ENCODE peak calls at places on chromosomes 13 and 19, in ten cellular contexts. K, H, O, U, M, T, V, I, X and Z are unnamed samples.
A peak's percentile ranks its signal among the peaks of the same experiment; 100 is the strongest.

GRCh38 chr19:8569066-8569761 is 8.0 kb downstream of the MYO1F start:
- DNase-seq in K (peak; percentile 83), H (peak; percentile 94), O (no peak), U (peak; percentile 88), M (no peak), T (peak; percentile 61), V (no peak), I (no peak), X (no peak), Z (peak; percentile 99)

GRCh38 chr13:29761160-29761559 is 89.3 kb downstream of the UBL3 start:
- DNase-seq in K (no peak), H (no peak), O (no peak), U (no peak), M (no peak), T (no peak), V (no peak), I (no peak), X (no peak), Z (no peak)

GRCh38 chr19:49890349-49891311 is 6.1 kb downstream of the IL4I1 start:
- DNase-seq in K (no peak), H (no peak), O (no peak), U (no peak), M (no peak), T (peak; percentile 46), V (peak; percentile 59), I (no peak), X (peak; percentile 54), Z (no peak)

GRCh38 chr13:109684836-109685602 is 101.4 kb downstream of the IRS2 start:
- DNase-seq in K (no peak), H (no peak), O (no peak), U (peak; percentile 33), M (no peak), T (no peak), V (no peak), I (no peak), X (no peak), Z (no peak)

GRCh38 chr13:114017028-114017630 is 43.3 kb upstream of the C13orf46 start:
- DNase-seq in K (no peak), H (no peak), O (no peak), U (peak; percentile 28), M (no peak), T (no peak), V (no peak), I (no peak), X (no peak), Z (no peak)

GRCh38 chr19:32202244-32202643 is 143.2 kb upstream of the ZNF507 start:
- DNase-seq in K (no peak), H (no peak), O (no peak), U (no peak), M (no peak), T (no peak), V (no peak), I (no peak), X (no peak), Z (no peak)

GRCh38 chr19:35908010-35908441 is at the start of gene TYROBP:
- DNase-seq in K (no peak), H (no peak), O (no peak), U (no peak), M (no peak), T (no peak), V (no peak), I (no peak), X (no peak), Z (no peak)

GRCh38 chr13:106649495-106649894 is 81.6 kb upstream of the ARGLU1 start:
- DNase-seq in K (no peak), H (no peak), O (no peak), U (peak; percentile 31), M (no peak), T (no peak), V (no peak), I (no peak), X (no peak), Z (no peak)

GRCh38 chr13:79435549-79435948 is 29.5 kb upstream of the RBM26 start:
- DNase-seq in K (no peak), H (no peak), O (no peak), U (peak; percentile 22), M (no peak), T (no peak), V (no peak), I (no peak), X (no peak), Z (no peak)

GRCh38 chr19:33388817-33389573 is 15.5 kb downstream of the CEBPG start:
- DNase-seq in K (no peak), H (no peak), O (peak; percentile 48), U (no peak), M (no peak), T (no peak), V (no peak), I (no peak), X (no peak), Z (no peak)

GRCh38 chr13:36764957-36765356 is 54.1 kb upstream of the RFXAP start:
- DNase-seq in K (no peak), H (no peak), O (no peak), U (no peak), M (no peak), T (no peak), V (no peak), I (no peak), X (no peak), Z (no peak)

GRCh38 chr19:46426035-46426505 is 2.7 kb downstream of the PNMA8C start:
- DNase-seq in K (no peak), H (no peak), O (no peak), U (no peak), M (no peak), T (no peak), V (no peak), I (no peak), X (no peak), Z (no peak)

GRCh38 chr13:42215578-42216421 is 56.2 kb upstream of the AKAP11 start:
- DNase-seq in K (no peak), H (peak; percentile 43), O (no peak), U (peak; percentile 38), M (no peak), T (no peak), V (no peak), I (peak; percentile 4), X (peak; percentile 4), Z (no peak)

GRCh38 chr13:34044660-34045080 is 226.7 kb downstream of the RFC3 start:
- DNase-seq in K (no peak), H (no peak), O (no peak), U (peak; percentile 57), M (no peak), T (no peak), V (no peak), I (no peak), X (no peak), Z (no peak)